ENCODE peak calls at places on chromosome 14, in six cellular contexts. J is astrocyte, H is NCI-H1105, D is fibroblast of lung, S is lower lobe of right lung, N is glutamatergic neuron. X is an unnamed sample.

GRCh38 chr14:76112889-76113611 is 38.7 kb upstream of the GPATCH2L start:
- DNase-seq in N (no peak), J (no peak), D (no peak), H (no peak), S (no peak), X (no peak)

GRCh38 chr14:25108959-25109358 is 59.0 kb upstream of the STXBP6 start:
- DNase-seq in H (peak; percentile 51), J (peak; percentile 6), S (no peak), N (no peak), D (no peak), X (peak; percentile 66)

GRCh38 chr14:104235686-104236085 is 97.3 kb downstream of the KIF26A start:
- DNase-seq in J (no peak), H (no peak), S (no peak), D (no peak), N (no peak), X (no peak)

GRCh38 chr14:57136669-57137068 is 132.0 kb downstream of the EXOC5 start:
- DNase-seq in D (no peak), S (no peak), N (peak; percentile 36), H (peak; percentile 81), J (no peak), X (no peak)

GRCh38 chr14:95157987-95158712 is 821 bp upstream of the DICER1 start:
- DNase-seq in N (no peak), H (no peak), D (no peak), S (no peak), J (no peak), X (peak; percentile 57)

GRCh38 chr14:101233861-101234587 is 327.3 kb upstream of the DIO3 start:
- DNase-seq in S (no peak), H (no peak), N (no peak), D (no peak), J (no peak), X (no peak)

GRCh38 chr14:71739273-71739990 is 192.8 kb upstream of the RGS6 start:
- DNase-seq in D (no peak), J (no peak), H (no peak), S (no peak), N (no peak), X (no peak)

GRCh38 chr14:101048766-101049165 is 145.2 kb upstream of the RTL1 start:
- DNase-seq in J (no peak), N (no peak), D (no peak), H (no peak), S (no peak), X (no peak)

GRCh38 chr14:74218462-74218861 is 20.8 kb upstream of the VSX2 start:
- DNase-seq in H (no peak), D (no peak), S (no peak), J (no peak), N (no peak), X (no peak)

GRCh38 chr14:23439107-23439835 is 3.8 kb upstream of the MYH7 start:
- DNase-seq in D (no peak), S (no peak), N (no peak), H (no peak), J (no peak), X (no peak)

GRCh38 chr14:59482471-59483331 is 1.5 kb downstream of the L3HYPDH start:
- DNase-seq in N (no peak), J (peak; percentile 93), D (peak; percentile 79), H (no peak), S (no peak), X (no peak)

GRCh38 chr14:36570065-36570464 is 12.3 kb downstream of the NKX2-8 start:
- DNase-seq in J (no peak), D (no peak), H (no peak), S (no peak), N (no peak), X (no peak)

X was measured in NCI-H748 treated with DMSO at 0.1 percent for 48 hours.